ENCODE peak calls at places on chromosomes 13 and 19, in eight cellular contexts. D is GM06990, U is astrocyte of the cerebellum, O is mucosa of descending colon, Q is choroid plexus epithelial cell, W is SK-N-SH, I is GM12865, G is body of pancreas. L is an unnamed sample.

GRCh38 chr19:10760268-10760944 is 42.5 kb downstream of the DNM2 start:
- DNase-seq in U (no peak), D (peak; percentile 49), W (no peak), Q (no peak), G (no peak), I (peak; percentile 78), O (no peak), L (peak; percentile 67)

GRCh38 chr13:44932850-44933251 is 56.4 kb downstream of the NUFIP1 start:
- DNase-seq in D (no peak), Q (peak; percentile 79), I (no peak), O (no peak), U (no peak), G (peak; percentile 45), W (no peak), L (no peak)

GRCh38 chr19:42028304-42029216 is 34.5 kb upstream of the ATP1A3 start:
- DNase-seq in W (peak; percentile 65), Q (no peak), I (peak; percentile 10), O (no peak), D (no peak), U (no peak), G (no peak), L (no peak)

GRCh38 chr13:72959643-72960042 is 99.2 kb upstream of the KLF5 start:
- DNase-seq in W (no peak), D (no peak), G (no peak), Q (peak; percentile 17), U (no peak), I (no peak), O (no peak), L (no peak)

GRCh38 chr19:21705393-21705792 is 62.0 kb downstream of the ZNF100 start:
- DNase-seq in O (no peak), I (no peak), U (no peak), G (no peak), D (no peak), W (no peak), Q (no peak), L (no peak)

GRCh38 chr19:28416245-28416644 is 796.7 kb downstream of the UQCRFS1 start:
- DNase-seq in W (no peak), O (no peak), D (no peak), I (no peak), U (no peak), Q (no peak), G (no peak), L (no peak)

GRCh38 chr13:47564041-47564440 is 437.0 kb downstream of the SUCLA2 start:
- DNase-seq in G (no peak), U (no peak), D (no peak), I (no peak), Q (peak; percentile 7), W (no peak), O (no peak), L (no peak)

GRCh38 chr13:74289861-74290260 is 155.7 kb upstream of the KLF12 start:
- DNase-seq in W (peak; percentile 10), U (no peak), O (no peak), G (no peak), I (no peak), Q (no peak), D (no peak), L (no peak)

GRCh38 chr13:72970956-72971355 is 87.8 kb upstream of the KLF5 start:
- DNase-seq in Q (peak; percentile 48), U (peak; percentile 35), G (no peak), W (no peak), D (no peak), I (no peak), O (no peak), L (no peak)

GRCh38 chr19:13010038-13010991 is 15.0 kb downstream of the NFIX start:
- DNase-seq in I (no peak), Q (no peak), U (no peak), G (no peak), D (no peak), W (no peak), O (peak; percentile 55), L (no peak)
- H3K4me3 ChIP-seq in I (no peak overlapping the region), Q (no peak overlapping the region), U (peak overlapping the region; percentile 0), G (no peak overlapping the region), D (no peak overlapping the region), W (no peak overlapping the region), O (no peak overlapping the region), L (no peak overlapping the region)

GRCh38 chr19:30227661-30228112 is 144.5 kb upstream of the ZNF536 start:
- DNase-seq in I (peak; percentile 71), W (peak; percentile 87), Q (peak; percentile 50), G (peak; percentile 58), U (peak; percentile 5), D (peak; percentile 65), O (no peak), L (no peak)
- TF ChIP-seq CTCF in I (peak; percentile 44), W (peak; percentile 46), Q (peak; percentile 31), G (peak; percentile 35), U (peak; percentile 45), D (no peak), O (peak; percentile 26), L (peak; percentile 1)

GRCh38 chr19:6061420-6062130 is 48.7 kb downstream of the RFX2 start:
- DNase-seq in I (no peak), Q (no peak), O (no peak), G (no peak), U (no peak), D (no peak), W (no peak), L (no peak)
- H3K4me3 ChIP-seq in I (no peak overlapping the region), Q (no peak overlapping the region), O (no peak overlapping the region), G (no peak overlapping the region), U (no peak overlapping the region), D (no peak overlapping the region), W (no peak overlapping the region), L (no peak overlapping the region)

DNA sequence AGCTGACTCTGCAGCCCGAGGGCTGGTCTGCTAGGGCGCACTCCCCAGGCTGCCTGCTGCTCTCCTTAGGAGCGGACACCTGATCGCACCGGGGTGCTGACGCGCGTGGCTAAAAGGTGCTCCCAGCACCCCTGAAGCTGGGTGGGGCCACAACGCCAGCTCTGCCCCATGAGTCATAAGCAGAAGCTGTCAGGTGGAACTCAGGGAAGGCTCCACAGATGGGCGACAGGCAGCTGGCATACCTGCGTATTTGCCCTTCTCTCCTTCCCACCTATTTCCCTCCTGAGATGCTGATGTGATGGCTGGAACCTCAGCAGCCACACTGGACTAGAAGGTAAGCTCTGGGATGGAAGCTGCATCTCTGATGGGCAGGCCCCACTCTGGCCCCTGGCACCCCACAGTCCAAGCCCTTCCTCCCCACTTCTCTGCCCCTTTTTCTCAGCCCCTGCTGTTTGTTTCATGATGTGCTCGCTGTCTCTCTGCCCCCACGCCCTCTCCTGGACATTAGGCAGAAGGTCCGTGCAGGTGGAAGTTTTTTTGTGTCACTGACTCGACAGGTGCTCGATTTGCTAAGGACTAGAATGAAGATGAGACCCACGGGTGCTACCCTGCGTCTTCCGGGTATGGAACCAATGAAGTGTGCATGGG is 30.3 kb upstream of the CACTIN start:
- DNase-seq in O (no peak), U (no peak), D (no peak), G (no peak), Q (no peak), W (no peak), I (no peak), L (no peak)
- TF ChIP-seq CTCF in O (no peak), U (no peak), D (no peak), G (no peak), Q (peak; percentile 18), W (no peak), I (no peak), L (no peak)

GRCh38 chr19:46620716-46621115 is 4.2 kb downstream of the PTGIR start:
- DNase-seq in W (peak; percentile 82), Q (no peak), D (no peak), G (no peak), U (no peak), O (no peak), I (no peak), L (no peak)
- H3K4me3 ChIP-seq in W (peak overlapping the region; percentile 52), Q (no peak overlapping the region), D (no peak overlapping the region), G (no peak overlapping the region), U (no peak overlapping the region), O (no peak overlapping the region), I (no peak overlapping the region), L (no peak overlapping the region)

DNA sequence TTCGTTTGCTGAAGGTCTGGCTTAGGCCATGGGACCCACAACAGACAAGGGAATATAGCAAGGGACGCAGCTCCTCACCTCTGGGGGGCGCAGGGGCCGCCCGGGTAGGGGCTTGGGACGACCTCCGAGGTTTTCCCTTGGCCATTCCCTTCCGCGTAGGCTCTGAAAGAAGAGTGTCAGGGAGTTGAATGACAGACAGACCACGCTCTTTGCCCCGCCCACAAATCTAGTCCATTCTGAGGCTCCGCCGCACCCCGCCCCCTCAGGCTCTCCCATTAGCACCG is 11.4 kb upstream of the ZNF414 start:
- DNase-seq in O (no peak), U (no peak), D (no peak), Q (no peak), G (no peak), W (no peak), I (no peak), L (no peak)
- TF ChIP-seq CTCF in O (peak; percentile 13), U (peak; percentile 50), D (peak; percentile 13), Q (peak; percentile 39), G (peak; percentile 28), W (peak; percentile 44), I (peak; percentile 13), L (peak; percentile 11)

DNA sequence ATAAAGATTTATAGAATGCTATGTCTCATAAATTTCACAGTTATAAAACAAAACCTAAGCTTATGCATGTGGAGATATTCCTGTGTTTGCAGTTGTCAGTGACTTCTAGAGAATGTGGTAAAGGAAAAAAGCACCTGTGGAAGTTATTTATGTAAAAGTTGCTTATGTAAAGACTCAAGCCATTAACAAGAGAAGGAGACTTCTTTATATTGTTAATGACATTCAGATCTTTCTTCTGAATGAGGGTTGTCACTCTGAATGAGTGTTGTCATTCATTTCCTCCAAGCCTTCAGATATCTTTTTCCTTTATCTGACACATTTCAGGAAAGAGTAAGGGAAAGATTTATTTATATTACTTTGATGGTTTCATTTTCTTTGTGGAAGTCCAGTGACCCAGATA is 202.6 kb downstream of the TM9SF2 start:
- DNase-seq in Q (no peak), I (no peak), G (no peak), D (no peak), U (no peak), W (no peak), O (no peak), L (no peak)
- H3K4me3 ChIP-seq in Q (no peak overlapping the region), I (no peak overlapping the region), G (no peak overlapping the region), D (no peak overlapping the region), U (no peak overlapping the region), W (no peak overlapping the region), O (no peak overlapping the region), L (no peak overlapping the region)

L was measured in kidney epithelial cell.